ENCODE peak calls at places on chromosomes 12 and 14, in five cellular contexts. One of them, this sample, is unnamed.

GRCh38 chr14:80584638-80585505 is 356.7 kb downstream of the CEP128 start:
- DNase-seq in body of pancreas: no peak
- DNase-seq in fibroblast of mammary gland: peak; percentile 49
- DNase-seq in choroid plexus epithelial cell: no peak
- DNase-seq in spleen: no peak
- DNase-seq in this sample: peak; percentile 9

GRCh38 chr14:31930493-31931225 is 146.4 kb upstream of the ARHGAP5 start:
- DNase-seq in body of pancreas: no peak
- DNase-seq in fibroblast of mammary gland: peak; percentile 86
- DNase-seq in choroid plexus epithelial cell: peak; percentile 40
- DNase-seq in spleen: no peak
- DNase-seq in this sample: no peak

GRCh38 chr12:60394680-60395079 is 798.9 kb downstream of the SLC16A7 start:
- DNase-seq in body of pancreas: no peak
- DNase-seq in fibroblast of mammary gland: peak; percentile 69
- DNase-seq in choroid plexus epithelial cell: peak; percentile 78
- DNase-seq in spleen: no peak
- DNase-seq in this sample: peak; percentile 46

GRCh38 chr12:1591029-1591428 is 3.4 kb downstream of the FBXL14 start:
- DNase-seq in body of pancreas: no peak
- DNase-seq in fibroblast of mammary gland: peak; percentile 73
- DNase-seq in choroid plexus epithelial cell: peak; percentile 57
- DNase-seq in spleen: no peak
- DNase-seq in this sample: no peak

GRCh38 chr12:109052415-109053323 is at the start of gene USP30:
- DNase-seq in body of pancreas: peak; percentile 88
- DNase-seq in fibroblast of mammary gland: peak; percentile 84
- DNase-seq in choroid plexus epithelial cell: peak; percentile 92
- DNase-seq in spleen: peak; percentile 96
- DNase-seq in this sample: peak; percentile 50

GRCh38 chr14:44567997-44568396 is 60.9 kb upstream of the FSCB start:
- DNase-seq in body of pancreas: peak; percentile 6
- DNase-seq in fibroblast of mammary gland: no peak
- DNase-seq in choroid plexus epithelial cell: no peak
- DNase-seq in spleen: no peak
- DNase-seq in this sample: no peak

GRCh38 chr12:23753627-23754358 is 195.7 kb downstream of the SOX5 start:
- DNase-seq in body of pancreas: no peak
- DNase-seq in fibroblast of mammary gland: no peak
- DNase-seq in choroid plexus epithelial cell: no peak
- DNase-seq in spleen: no peak
- DNase-seq in this sample: no peak

GRCh38 chr12:92389466-92389865 is 243.8 kb upstream of the BTG1 start:
- DNase-seq in body of pancreas: no peak
- DNase-seq in fibroblast of mammary gland: no peak
- DNase-seq in choroid plexus epithelial cell: no peak
- DNase-seq in spleen: no peak
- DNase-seq in this sample: no peak

GRCh38 chr12:132451836-132452195 is 38.1 kb upstream of the FBRSL1 start:
- DNase-seq in body of pancreas: no peak
- DNase-seq in fibroblast of mammary gland: no peak
- DNase-seq in choroid plexus epithelial cell: no peak
- DNase-seq in spleen: peak; percentile 76
- DNase-seq in this sample: no peak

GRCh38 chr12:102347761-102348160 is 132.6 kb downstream of the IGF1 start:
- DNase-seq in body of pancreas: no peak
- DNase-seq in fibroblast of mammary gland: no peak
- DNase-seq in choroid plexus epithelial cell: no peak
- DNase-seq in spleen: no peak
- DNase-seq in this sample: no peak

GRCh38 chr14:72863216-72864006 is 30.5 kb downstream of the DPF3 start:
- DNase-seq in body of pancreas: no peak
- DNase-seq in fibroblast of mammary gland: peak; percentile 47
- DNase-seq in choroid plexus epithelial cell: no peak
- DNase-seq in spleen: no peak
- DNase-seq in this sample: no peak

GRCh38 chr12:31218203-31219025 is 107.5 kb downstream of the SINHCAF start:
- DNase-seq in body of pancreas: no peak
- DNase-seq in fibroblast of mammary gland: no peak
- DNase-seq in choroid plexus epithelial cell: no peak
- DNase-seq in spleen: no peak
- DNase-seq in this sample: no peak

GRCh38 chr12:123983822-123984485 is 10.9 kb downstream of the ZNF664 start:
- DNase-seq in body of pancreas: peak; percentile 57
- DNase-seq in fibroblast of mammary gland: peak; percentile 79
- DNase-seq in choroid plexus epithelial cell: peak; percentile 90
- DNase-seq in spleen: no peak
- DNase-seq in this sample: peak; percentile 42

GRCh38 chr14:52008136-52008535 is 18.8 kb downstream of the RTRAF start:
- DNase-seq in body of pancreas: no peak
- DNase-seq in fibroblast of mammary gland: no peak
- DNase-seq in choroid plexus epithelial cell: no peak
- DNase-seq in spleen: no peak
- DNase-seq in this sample: no peak

GRCh38 chr12:70660620-70661219 is 23.5 kb upstream of the PTPRB start:
- DNase-seq in body of pancreas: peak; percentile 9
- DNase-seq in fibroblast of mammary gland: peak; percentile 68
- DNase-seq in choroid plexus epithelial cell: peak; percentile 86
- DNase-seq in spleen: no peak
- DNase-seq in this sample: peak; percentile 74

GRCh38 chr12:47753021-47754001 is 5.4 kb downstream of the RAPGEF3 start:
- DNase-seq in body of pancreas: peak; percentile 72
- DNase-seq in fibroblast of mammary gland: no peak
- DNase-seq in choroid plexus epithelial cell: no peak
- DNase-seq in spleen: peak; percentile 88
- DNase-seq in this sample: no peak

GRCh38 chr12:76698966-76699365 is 64.9 kb upstream of the ZDHHC17 start:
- DNase-seq in body of pancreas: no peak
- DNase-seq in fibroblast of mammary gland: no peak
- DNase-seq in choroid plexus epithelial cell: no peak
- DNase-seq in spleen: no peak
- DNase-seq in this sample: no peak

GRCh38 chr12:106006940-106007339 is 131.8 kb downstream of the NUAK1 start:
- DNase-seq in body of pancreas: no peak
- DNase-seq in fibroblast of mammary gland: no peak
- DNase-seq in choroid plexus epithelial cell: no peak
- DNase-seq in spleen: no peak
- DNase-seq in this sample: no peak

GRCh38 chr12:65882504-65882903 is 58.2 kb downstream of the HMGA2 start:
- DNase-seq in body of pancreas: no peak
- DNase-seq in fibroblast of mammary gland: peak; percentile 60
- DNase-seq in choroid plexus epithelial cell: no peak
- DNase-seq in spleen: no peak
- DNase-seq in this sample: no peak

GRCh38 chr12:65885312-65885711 is 61.0 kb downstream of the HMGA2 start:
- DNase-seq in body of pancreas: no peak
- DNase-seq in fibroblast of mammary gland: peak; percentile 54
- DNase-seq in choroid plexus epithelial cell: no peak
- DNase-seq in spleen: no peak
- DNase-seq in this sample: no peak

GRCh38 chr12:65886996-65887395 is 62.7 kb downstream of the HMGA2 start:
- DNase-seq in body of pancreas: no peak
- DNase-seq in fibroblast of mammary gland: no peak
- DNase-seq in choroid plexus epithelial cell: no peak
- DNase-seq in spleen: no peak
- DNase-seq in this sample: no peak

GRCh38 chr12:65889144-65889880 is 65.0 kb downstream of the HMGA2 start:
- DNase-seq in body of pancreas: no peak
- DNase-seq in fibroblast of mammary gland: no peak
- DNase-seq in choroid plexus epithelial cell: no peak
- DNase-seq in spleen: no peak
- DNase-seq in this sample: no peak

GRCh38 chr12:65885716-65886115 is 61.4 kb downstream of the HMGA2 start:
- DNase-seq in body of pancreas: no peak
- DNase-seq in fibroblast of mammary gland: no peak
- DNase-seq in choroid plexus epithelial cell: no peak
- DNase-seq in spleen: no peak
- DNase-seq in this sample: no peak
- H3K4me3 ChIP-seq in body of pancreas: no peak overlapping the region
- H3K4me3 ChIP-seq in fibroblast of mammary gland: no peak overlapping the region
- H3K4me3 ChIP-seq in choroid plexus epithelial cell: no peak overlapping the region
- H3K4me3 ChIP-seq in spleen: no peak overlapping the region
- H3K4me3 ChIP-seq in this sample: no peak overlapping the region

DNA sequence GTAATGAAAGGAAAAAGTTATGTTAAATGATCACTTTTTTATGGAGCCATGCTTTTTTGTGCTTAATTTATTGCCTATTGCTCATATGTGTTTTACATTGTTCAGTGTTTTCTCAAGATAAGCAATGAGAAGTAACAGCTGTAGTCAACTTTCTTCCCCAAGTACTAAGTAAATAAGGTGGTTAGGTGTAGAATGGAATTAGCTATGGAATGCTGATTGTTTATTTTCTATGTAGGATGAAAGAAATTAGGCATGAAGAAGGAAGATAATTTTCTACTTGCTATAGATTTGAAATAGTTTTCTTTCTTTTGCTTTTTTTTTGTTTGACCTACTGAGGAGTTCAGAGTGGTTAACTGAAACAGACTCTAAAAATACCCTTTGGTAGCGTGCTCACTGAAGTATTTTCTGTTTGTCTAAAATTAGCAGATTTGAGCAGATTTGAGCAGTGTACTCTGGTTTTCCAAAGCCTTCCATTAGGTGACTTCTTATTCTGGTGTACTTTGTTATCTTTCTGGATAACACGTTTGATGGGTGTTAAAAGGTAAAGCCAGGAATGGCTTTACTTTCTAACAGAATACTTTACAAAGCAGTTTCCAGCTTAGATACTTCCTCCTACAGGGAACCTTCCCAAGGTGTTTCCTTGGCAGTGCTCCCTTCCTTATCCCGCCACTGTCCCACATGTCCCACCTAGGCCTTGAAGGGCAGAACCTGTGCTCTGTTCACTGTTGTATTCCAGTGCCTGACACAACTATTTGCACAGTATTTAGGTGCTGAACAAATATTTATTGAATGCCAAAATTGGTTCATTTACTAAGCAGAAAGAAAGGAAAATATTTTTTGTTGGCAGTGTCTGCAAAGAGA is 56.0 kb downstream of the RASSF3 start:
- DNase-seq in body of pancreas: peak; percentile 70
- DNase-seq in fibroblast of mammary gland: no peak
- DNase-seq in choroid plexus epithelial cell: peak; percentile 42
- DNase-seq in spleen: no peak
- DNase-seq in this sample: no peak
- H3K4me3 ChIP-seq in body of pancreas: no peak overlapping the region
- H3K4me3 ChIP-seq in fibroblast of mammary gland: no peak overlapping the region
- H3K4me3 ChIP-seq in choroid plexus epithelial cell: no peak overlapping the region
- H3K4me3 ChIP-seq in spleen: peak overlapping the region; percentile 2
- H3K4me3 ChIP-seq in this sample: no peak overlapping the region

GRCh38 chr12:104570174-104570907 is 113.6 kb downstream of the CHST11 start:
- DNase-seq in body of pancreas: no peak
- DNase-seq in fibroblast of mammary gland: no peak
- DNase-seq in choroid plexus epithelial cell: no peak
- DNase-seq in spleen: no peak
- DNase-seq in this sample: no peak

GRCh38 chr12:104571328-104571727 is 114.6 kb downstream of the CHST11 start:
- DNase-seq in body of pancreas: no peak
- DNase-seq in fibroblast of mammary gland: no peak
- DNase-seq in choroid plexus epithelial cell: no peak
- DNase-seq in spleen: no peak
- DNase-seq in this sample: no peak

GRCh38 chr12:104568881-104569280 is 112.1 kb downstream of the CHST11 start:
- DNase-seq in body of pancreas: no peak
- DNase-seq in fibroblast of mammary gland: no peak
- DNase-seq in choroid plexus epithelial cell: no peak
- DNase-seq in spleen: no peak
- DNase-seq in this sample: no peak

GRCh38 chr12:104567832-104568490 is 111.2 kb downstream of the CHST11 start:
- DNase-seq in body of pancreas: peak; percentile 15
- DNase-seq in fibroblast of mammary gland: no peak
- DNase-seq in choroid plexus epithelial cell: no peak
- DNase-seq in spleen: no peak
- DNase-seq in this sample: no peak

DNA sequence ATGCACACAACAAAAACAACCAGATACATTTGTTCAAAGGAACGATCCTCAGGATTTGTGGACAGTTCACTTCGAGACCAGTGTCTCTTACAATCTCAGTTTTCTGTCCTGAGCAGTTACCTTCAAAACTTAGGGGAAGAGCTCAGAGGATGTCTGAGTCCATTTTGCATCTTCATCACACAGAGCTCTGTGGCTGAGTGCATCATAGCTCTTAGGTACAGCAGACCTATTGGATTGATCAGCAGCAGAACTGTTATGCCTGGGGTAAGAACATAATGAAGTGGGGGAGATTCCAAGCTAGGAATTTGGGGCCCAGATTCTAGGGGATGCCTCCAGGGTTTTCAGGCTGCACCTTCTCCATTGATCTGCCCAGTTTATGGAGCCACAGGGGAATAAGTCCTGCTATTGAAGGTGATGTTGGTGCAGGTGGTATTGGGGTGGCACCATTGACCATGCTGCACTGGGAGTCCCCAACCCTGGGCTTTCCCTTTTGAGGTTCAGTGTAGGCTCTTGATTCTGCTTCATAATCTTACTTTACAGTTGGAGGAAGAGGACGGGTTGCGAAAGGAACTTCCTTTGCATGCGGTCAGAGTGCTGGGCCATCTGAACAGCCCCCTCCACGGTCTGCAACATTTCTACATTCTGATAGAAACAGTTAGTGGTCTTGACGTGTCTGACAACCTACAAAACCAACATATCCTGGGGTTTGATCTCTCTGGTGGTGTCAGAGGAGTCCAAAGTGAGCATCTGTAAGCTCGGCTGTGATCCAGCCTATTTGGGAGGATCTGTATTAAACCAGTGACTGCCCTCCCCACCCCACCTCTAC is 112.8 kb downstream of the CHST11 start:
- DNase-seq in body of pancreas: no peak
- DNase-seq in fibroblast of mammary gland: no peak
- DNase-seq in choroid plexus epithelial cell: peak; percentile 54
- DNase-seq in spleen: peak; percentile 86
- DNase-seq in this sample: no peak
- H3K4me3 ChIP-seq in body of pancreas: no peak overlapping the region
- H3K4me3 ChIP-seq in fibroblast of mammary gland: no peak overlapping the region
- H3K4me3 ChIP-seq in choroid plexus epithelial cell: no peak overlapping the region
- H3K4me3 ChIP-seq in spleen: peak overlapping the region; percentile 43
- H3K4me3 ChIP-seq in this sample: no peak overlapping the region

GRCh38 chr14:50229646-50230045 is 1.7 kb downstream of the SOS2 start:
- DNase-seq in body of pancreas: no peak
- DNase-seq in fibroblast of mammary gland: no peak
- DNase-seq in choroid plexus epithelial cell: no peak
- DNase-seq in spleen: no peak
- DNase-seq in this sample: no peak

GRCh38 chr14:50230601-50231474 is 540 bp downstream of the SOS2 start:
- DNase-seq in body of pancreas: peak; percentile 65
- DNase-seq in fibroblast of mammary gland: peak; percentile 47
- DNase-seq in choroid plexus epithelial cell: peak; percentile 76
- DNase-seq in spleen: peak; percentile 92
- DNase-seq in this sample: no peak

GRCh38 chr14:50225974-50226297 is 5.4 kb downstream of the SOS2 start:
- DNase-seq in body of pancreas: no peak
- DNase-seq in fibroblast of mammary gland: no peak
- DNase-seq in choroid plexus epithelial cell: no peak
- DNase-seq in spleen: no peak
- DNase-seq in this sample: no peak

GRCh38 chr14:50225067-50225973 is 6.1 kb downstream of the SOS2 start:
- DNase-seq in body of pancreas: peak; percentile 15
- DNase-seq in fibroblast of mammary gland: peak; percentile 94
- DNase-seq in choroid plexus epithelial cell: peak; percentile 95
- DNase-seq in spleen: no peak
- DNase-seq in this sample: peak; percentile 36

GRCh38 chr14:50228313-50228712 is 3.1 kb downstream of the SOS2 start:
- DNase-seq in body of pancreas: no peak
- DNase-seq in fibroblast of mammary gland: no peak
- DNase-seq in choroid plexus epithelial cell: no peak
- DNase-seq in spleen: no peak
- DNase-seq in this sample: no peak
- H3K4me3 ChIP-seq in body of pancreas: no peak overlapping the region
- H3K4me3 ChIP-seq in fibroblast of mammary gland: no peak overlapping the region
- H3K4me3 ChIP-seq in choroid plexus epithelial cell: no peak overlapping the region
- H3K4me3 ChIP-seq in spleen: no peak overlapping the region
- H3K4me3 ChIP-seq in this sample: no peak overlapping the region

This sample was measured in HFF-Myc.